ENCODE peak calls at places on chromosomes 3 and 15, in five cellular contexts. X is AG20443; D is stimulated activated CD4-positive, alpha-beta T cell treated with anti-CD3 and anti-CD28 coated beads, Interleukin-15, amount 100 ng/mL, for 48 hours; Y is CD8-positive, alpha-beta memory T cell; Q is nucleus accumbens. Z is an unnamed sample.

GRCh38 chr3:188084751-188085595 is 69.0 kb upstream of the LPP start:
- DNase-seq in X (no peak), D (no peak), Y (no peak), Q (no peak), Z (no peak)

GRCh38 chr15:29570121-29570930 is 251.9 kb downstream of the TJP1 start:
- DNase-seq in X (peak; percentile 35), D (no peak), Y (no peak), Q (no peak), Z (no peak)

GRCh38 chr15:60734846-60735245 is 255.9 kb upstream of the ICE2 start:
- DNase-seq in X (no peak), D (no peak), Y (no peak), Q (no peak), Z (no peak)

GRCh38 chr3:60355825-60356224 is 895.4 kb downstream of the FHIT start:
- DNase-seq in X (no peak), D (no peak), Y (no peak), Q (no peak), Z (no peak)

GRCh38 chr3:122615303-122615702 is 37.9 kb downstream of the PARP15 start:
- DNase-seq in X (no peak), D (no peak), Y (no peak), Q (no peak), Z (peak; percentile 1)

GRCh38 chr15:95840004-95840403 is 490.5 kb upstream of the NR2F2 start:
- DNase-seq in X (peak; percentile 56), D (no peak), Y (no peak), Q (no peak), Z (peak; percentile 70)

GRCh38 chr3:22893631-22894377 is 309.3 kb upstream of the UBE2E2 start:
- DNase-seq in X (no peak), D (no peak), Y (no peak), Q (no peak), Z (no peak)

GRCh38 chr15:69031013-69032001 is 16.8 kb downstream of the NOX5 start:
- DNase-seq in X (peak; percentile 71), D (peak; percentile 41), Y (peak; percentile 2), Q (no peak), Z (no peak)